ENCODE peak calls at places on chromosomes 13 and 19, in six cellular contexts. L is colonic mucosa, B is Peyer's patch, E is heart right ventricle, A is tibial nerve, N is thoracic aorta. Q is an unnamed sample.
A peak's percentile ranks its signal among the peaks of the same experiment; 100 is the strongest.

GRCh38 chr13:110546933-110547332 is 14.6 kb downstream of the RAB20 start:
- DNase-seq in L (peak; percentile 91), B (peak; percentile 94), E (peak; percentile 78), A (peak; percentile 65), N (no peak), Q (peak; percentile 88)

GRCh38 chr13:33445024-33445423 is 159.5 kb upstream of the STARD13 start:
- DNase-seq in L (no peak), B (no peak), E (no peak), A (no peak), N (no peak), Q (no peak)

GRCh38 chr13:110815471-110816204 is 99.2 kb downstream of the ANKRD10 start:
- DNase-seq in L (no peak), B (no peak), E (no peak), A (no peak), N (no peak), Q (no peak)

GRCh38 chr13:96836733-96837132 is 157.5 kb downstream of the OXGR1 start:
- DNase-seq in L (no peak), B (no peak), E (no peak), A (no peak), N (no peak), Q (no peak)

GRCh38 chr19:49497047-49497789 is 984 bp downstream of the RPS11 start:
- DNase-seq in L (peak; percentile 85), B (peak; percentile 95), E (peak; percentile 32), A (peak; percentile 51), N (no peak), Q (peak; percentile 75)

GRCh38 chr13:28658796-28659610 is at the start of gene POMP:
- DNase-seq in L (peak; percentile 95), B (peak; percentile 97), E (peak; percentile 96), A (peak; percentile 87), N (peak; percentile 81), Q (peak; percentile 94)

GRCh38 chr13:109672545-109672944 is 113.8 kb downstream of the IRS2 start:
- DNase-seq in L (no peak), B (no peak), E (no peak), A (no peak), N (no peak), Q (no peak)

GRCh38 chr13:67416047-67416925 is 186.2 kb upstream of the PCDH9 start:
- DNase-seq in L (no peak), B (no peak), E (no peak), A (no peak), N (no peak), Q (no peak)

GRCh38 chr13:101202590-101202989 is 213.7 kb downstream of the NALCN start:
- DNase-seq in L (no peak), B (no peak), E (no peak), A (no peak), N (no peak), Q (no peak)

GRCh38 chr19:39558623-39559117 is 18.7 kb upstream of the EID2 start:
- DNase-seq in L (no peak), B (no peak), E (no peak), A (no peak), N (no peak), Q (no peak)

GRCh38 chr19:51064534-51065220 is at the start of gene KLK13:
- DNase-seq in L (no peak), B (no peak), E (peak; percentile 60), A (no peak), N (no peak), Q (peak; percentile 34)

GRCh38 chr19:33712268-33712667 is 84.4 kb upstream of the KCTD15 start:
- DNase-seq in L (no peak), B (no peak), E (no peak), A (no peak), N (no peak), Q (no peak)

GRCh38 chr13:102333320-102334181 is 68.3 kb downstream of the FGF14 start:
- DNase-seq in L (no peak), B (no peak), E (no peak), A (no peak), N (no peak), Q (no peak)

GRCh38 chr19:24078688-24079087 is 8.3 kb upstream of the ZNF254 start:
- DNase-seq in L (no peak), B (no peak), E (no peak), A (no peak), N (no peak), Q (no peak)

GRCh38 chr13:93004919-93005318 is 221.7 kb upstream of the GPC6 start:
- DNase-seq in L (no peak), B (no peak), E (no peak), A (no peak), N (no peak), Q (no peak)

GRCh38 chr13:44313674-44314073 is 60.0 kb upstream of the SERP2 start:
- DNase-seq in L (no peak), B (no peak), E (no peak), A (no peak), N (no peak), Q (no peak)

GRCh38 chr13:40664100-40665060 is 2.1 kb downstream of the FOXO1 start:
- DNase-seq in L (peak; percentile 87), B (peak; percentile 93), E (peak; percentile 87), A (peak; percentile 73), N (peak; percentile 36), Q (peak; percentile 78)

GRCh38 chr19:49157445-49158224 is at the start of gene TRPM4:
- DNase-seq in L (peak; percentile 98), B (peak; percentile 93), E (peak; percentile 96), A (peak; percentile 79), N (peak; percentile 63), Q (peak; percentile 92)

GRCh38 chr19:35166100-35167063 is 11.8 kb downstream of the FXYD5 start:
- DNase-seq in L (no peak), B (peak; percentile 28), E (no peak), A (no peak), N (no peak), Q (no peak)

GRCh38 chr19:18915639-18916038 is 3.5 kb downstream of the COPE start:
- DNase-seq in L (peak; percentile 51), B (peak; percentile 70), E (no peak), A (no peak), N (no peak), Q (no peak)
- TF ChIP-seq CTCF in L (no peak), B (peak; percentile 53), E (peak; percentile 33), A (no peak), N (no peak), Q (peak; percentile 0)

GRCh38 chr13:30031488-30031887 is 181.1 kb upstream of the UBL3 start:
- DNase-seq in L (no peak), B (no peak), E (no peak), A (no peak), N (no peak), Q (no peak)

GRCh38 chr13:30034448-30034795 is 184.0 kb upstream of the UBL3 start:
- DNase-seq in L (no peak), B (no peak), E (no peak), A (no peak), N (no peak), Q (no peak)

GRCh38 chr13:30032263-30032662 is 181.8 kb upstream of the UBL3 start:
- DNase-seq in L (no peak), B (no peak), E (no peak), A (no peak), N (no peak), Q (no peak)

GRCh38 chr13:30037306-30037705 is 186.9 kb upstream of the UBL3 start:
- DNase-seq in L (no peak), B (no peak), E (no peak), A (no peak), N (no peak), Q (no peak)

GRCh38 chr13:30033681-30034447 is 183.4 kb upstream of the UBL3 start:
- DNase-seq in L (no peak), B (no peak), E (no peak), A (no peak), N (no peak), Q (no peak)
- H3K27ac ChIP-seq in L (no peak overlapping the region), B (no peak overlapping the region), E (no peak overlapping the region), A (no peak overlapping the region), N (no peak overlapping the region), Q (no peak overlapping the region)

DNA sequence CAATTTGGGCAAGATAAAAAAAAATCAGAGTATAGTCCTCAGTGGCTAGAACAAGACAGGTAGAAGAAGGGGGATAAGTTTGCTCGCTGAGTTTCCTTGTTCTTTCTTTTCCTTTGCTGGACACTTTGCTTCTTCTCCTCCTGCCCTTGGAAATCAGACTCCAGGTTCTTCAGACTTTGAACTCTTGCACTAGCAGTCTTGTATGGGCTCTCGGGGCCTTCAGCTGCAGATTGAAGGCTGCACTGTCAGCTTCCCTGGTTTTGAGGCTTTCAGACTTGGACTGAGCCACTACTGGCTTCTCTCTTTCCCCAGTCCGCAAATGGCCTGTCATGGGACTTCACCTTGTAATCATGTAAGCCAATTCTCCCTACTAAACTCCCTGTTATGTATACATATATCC is 379.8 kb downstream of the NDFIP2 start:
- DNase-seq in L (peak; percentile 21), B (no peak), E (no peak), A (no peak), N (no peak), Q (no peak)
- TF ChIP-seq CTCF in L (no peak), B (no peak), E (no peak), A (no peak), N (no peak), Q (no peak)

DNA sequence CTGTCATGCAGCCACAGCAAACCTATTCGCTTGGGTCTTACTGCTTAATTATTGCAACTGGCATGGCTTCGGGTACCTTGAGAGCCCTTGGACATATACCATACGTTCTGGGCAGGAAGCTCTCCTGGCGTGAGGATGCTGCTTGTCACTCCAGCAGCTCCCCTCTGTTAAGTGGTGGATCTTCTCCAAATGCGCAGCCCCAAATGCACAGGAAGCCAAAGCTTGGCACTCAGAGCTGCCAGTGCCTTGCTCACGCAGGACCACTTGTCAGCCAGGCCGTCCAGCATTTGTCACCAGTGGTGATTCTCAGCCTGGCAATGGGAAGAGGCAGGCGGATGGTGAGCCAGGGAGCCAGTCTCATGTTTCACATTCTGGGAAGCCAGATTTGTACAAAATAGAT is 158.6 kb downstream of the KATNAL1 start:
- DNase-seq in L (no peak), B (no peak), E (no peak), A (no peak), N (no peak), Q (no peak)
- H3K27ac ChIP-seq in L (no peak overlapping the region), B (peak overlapping the region; percentile 65), E (no peak overlapping the region), A (no peak overlapping the region), N (no peak overlapping the region), Q (no peak overlapping the region)

GRCh38 chr13:56755181-56755580 is 385.5 kb upstream of the PRR20A start:
- DNase-seq in L (no peak), B (no peak), E (no peak), A (no peak), N (no peak), Q (no peak)
- TF ChIP-seq CTCF in L (no peak), B (no peak), E (peak; percentile 10), A (no peak), N (no peak), Q (no peak)

DNA sequence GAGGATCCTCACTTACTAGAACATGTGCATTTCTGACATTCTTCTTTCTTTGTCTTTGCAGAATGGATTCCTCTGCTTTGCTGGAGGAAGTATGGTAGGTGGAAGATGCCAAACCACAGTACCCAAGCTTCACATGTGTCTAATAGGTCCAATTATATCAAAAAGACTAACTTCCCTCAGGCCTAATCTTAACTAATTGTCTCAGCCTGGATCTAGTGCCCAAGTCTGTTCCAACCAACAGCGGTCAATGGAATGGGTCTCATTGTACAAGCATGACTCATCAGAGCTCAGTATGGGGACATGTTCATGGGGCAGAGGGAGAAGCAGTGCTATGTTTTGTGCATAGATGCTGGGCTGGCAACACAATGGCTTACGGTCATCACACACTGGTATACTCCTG is 81.6 kb upstream of the CSNK1A1L start:
- DNase-seq in L (no peak), B (no peak), E (no peak), A (no peak), N (no peak), Q (no peak)
- H3K27ac ChIP-seq in L (no peak overlapping the region), B (no peak overlapping the region), E (no peak overlapping the region), A (no peak overlapping the region), N (no peak overlapping the region), Q (no peak overlapping the region)